ENCODE peak calls at places on chromosome 14, in five cellular contexts. Y is MM.1S; P is stomach; T is CD8-positive, alpha-beta T cell; K is HCT116. X is an unnamed sample.

GRCh38 chr14:58769766-58770165 is 132.0 kb downstream of the DACT1 start:
- DNase-seq in Y (no peak), P (no peak), T (no peak), K (no peak), X (no peak)

GRCh38 chr14:69574954-69575295 is 254 bp upstream of the CCDC177 start:
- DNase-seq in K (no peak), P (no peak), T (no peak), Y (no peak), X (no peak)

GRCh38 chr14:29927596-29928341 is at the start of gene PRKD1:
- DNase-seq in P (peak; percentile 65), Y (peak; percentile 36), T (no peak), K (no peak), X (no peak)

GRCh38 chr14:81550001-81550642 is 16.5 kb upstream of the SEL1L start:
- DNase-seq in Y (no peak), T (no peak), P (no peak), K (no peak), X (no peak)

GRCh38 chr14:68822964-68823363 is 30.1 kb upstream of the ZFP36L1 start:
- DNase-seq in T (no peak), P (no peak), Y (no peak), K (no peak), X (no peak)

GRCh38 chr14:100592972-100593371 is 5.8 kb upstream of the BEGAIN start:
- DNase-seq in Y (no peak), K (no peak), T (no peak), P (no peak), X (no peak)

GRCh38 chr14:75350505-75351060 is 72.0 kb downstream of the FOS start:
- DNase-seq in T (no peak), Y (no peak), K (no peak), P (no peak), X (no peak)

GRCh38 chr14:30961330-30961729 is 64.1 kb upstream of the AP4S1 start:
- DNase-seq in K (no peak), T (no peak), Y (no peak), P (no peak), X (no peak)

GRCh38 chr14:49945448-49946319 is 52.8 kb downstream of the ARF6 start:
- DNase-seq in T (no peak), Y (no peak), P (no peak), K (no peak), X (no peak)

DNA sequence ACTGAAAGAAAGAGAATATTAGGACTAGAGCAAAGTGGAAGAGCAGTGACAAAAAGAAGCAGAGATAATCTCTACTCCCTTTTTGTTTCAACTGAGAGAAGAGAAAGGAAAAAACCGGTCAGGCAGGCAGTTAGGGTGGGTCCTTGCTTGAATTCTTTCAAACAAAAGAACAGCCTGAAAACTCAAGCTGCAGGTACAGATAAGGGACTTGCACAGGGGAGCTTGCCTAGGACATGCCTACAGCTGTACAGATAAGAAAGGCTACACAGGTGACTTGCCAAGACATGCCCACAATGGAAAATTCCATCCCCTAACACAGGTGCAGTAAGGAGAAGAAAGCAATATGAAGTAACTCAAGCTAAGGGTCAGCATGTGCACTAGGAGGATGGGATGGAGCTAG is 532.2 kb upstream of the MIS18BP1 start:
- DNase-seq in T (no peak), Y (no peak), K (no peak), P (peak; percentile 82), X (no peak)
- H3K9me3 ChIP-seq in T (peaks cover 8% of the 10 kb centered on the region), Y (no peaks in the 10 kb centered on the region), K (peaks cover 21% of the 10 kb centered on the region), P (peaks cover 41% of the 10 kb centered on the region), X (peaks cover 9% of the 10 kb centered on the region)

DNA sequence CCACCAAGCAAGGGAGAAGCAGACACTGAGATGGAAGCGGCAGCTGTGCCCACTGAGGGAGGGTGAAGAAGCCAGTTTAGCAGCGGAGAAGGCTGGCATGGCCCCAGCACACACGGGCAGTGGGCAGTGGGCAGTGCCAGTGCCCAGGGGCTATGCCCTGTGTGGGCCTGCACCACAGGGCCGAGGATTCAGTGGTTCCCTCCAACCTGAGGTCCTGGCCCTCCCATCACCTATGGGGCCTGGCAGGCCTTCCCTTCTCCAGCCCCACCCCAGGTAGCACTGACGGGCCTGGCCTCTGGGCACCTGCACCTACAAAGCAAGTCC is 81.1 kb downstream of the ITPK1 start:
- DNase-seq in T (no peak), P (no peak), Y (no peak), K (no peak), X (no peak)
- H3K4me3 ChIP-seq in T (no peak overlapping the region), P (no peak overlapping the region), Y (no peak overlapping the region), K (no peak overlapping the region), X (no peak overlapping the region)

GRCh38 chr14:25122188-25122587 is 72.2 kb upstream of the STXBP6 start:
- DNase-seq in Y (no peak), P (no peak), T (no peak), K (no peak), X (no peak)
- H3K27ac ChIP-seq in Y (no peak overlapping the region), P (no peak overlapping the region), T (no peak overlapping the region), K (no peak overlapping the region), X (no peak overlapping the region)

GRCh38 chr14:44347316-44347715 is 159.8 kb downstream of the FSCB start:
- DNase-seq in K (no peak), T (no peak), P (no peak), Y (no peak), X (no peak)
- H3K9me3 ChIP-seq in K (peaks cover 6% of the 10 kb centered on the region), T (no peaks in the 10 kb centered on the region), P (peaks cover 22% of the 10 kb centered on the region), Y (no peaks in the 10 kb centered on the region), X (no peaks in the 10 kb centered on the region)

GRCh38 chr14:91399868-91400640 is 17.6 kb downstream of the CCDC88C start:
- DNase-seq in T (no peak), P (peak; percentile 56), K (no peak), Y (peak; percentile 36), X (no peak)
- H3K4me3 ChIP-seq in T (peak overlapping the region; percentile 81), P (no peak overlapping the region), K (no peak overlapping the region), Y (peak overlapping the region; percentile 65), X (no peak overlapping the region)

DNA sequence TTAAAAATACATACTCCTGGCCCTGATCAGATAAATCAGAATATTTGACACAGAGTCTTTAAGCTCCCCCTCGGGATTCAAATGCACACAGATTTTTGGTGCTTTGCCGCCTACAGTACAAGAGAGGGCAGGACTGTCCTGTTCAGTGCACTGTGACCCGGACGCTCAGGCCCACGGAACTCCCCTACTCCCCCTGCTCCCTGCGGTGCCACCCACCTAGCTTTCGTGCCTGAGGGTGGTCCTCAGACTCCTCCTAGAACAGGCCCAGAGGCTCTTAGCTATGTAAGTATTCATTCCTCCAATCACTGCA is 13.7 kb upstream of the SERPINA3 start:
- DNase-seq in K (no peak), T (no peak), P (no peak), Y (no peak), X (no peak)
- H3K27ac ChIP-seq in K (peak overlapping the region; percentile 68), T (no peak overlapping the region), P (peak overlapping the region; percentile 84), Y (no peak overlapping the region), X (peak overlapping the region; percentile 96)

DNA sequence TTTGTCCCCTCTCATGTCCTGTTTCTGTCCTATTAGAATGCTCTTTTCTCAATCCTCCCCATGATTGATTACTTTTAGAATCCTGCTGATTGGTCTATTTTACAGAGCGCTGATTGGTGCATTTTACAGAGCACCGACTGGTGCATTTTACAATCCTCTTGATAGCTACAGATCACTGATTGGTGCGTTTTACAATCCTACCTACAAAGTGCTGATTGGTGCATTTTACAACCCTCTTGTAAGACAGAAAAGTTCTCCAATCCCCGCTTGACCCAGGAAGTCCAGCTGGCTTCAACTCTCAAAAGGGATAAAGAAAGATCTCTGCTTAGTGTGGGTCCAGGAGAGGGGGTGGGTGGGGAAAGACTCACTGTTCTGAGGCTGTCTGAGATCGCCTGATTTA is 71.3 kb downstream of the DHRS2 start:
- DNase-seq in P (no peak), K (no peak), T (no peak), Y (no peak), X (no peak)
- H3K9me3 ChIP-seq in P (peaks cover 16% of the 10 kb centered on the region), K (peaks cover 12% of the 10 kb centered on the region), T (no peaks in the 10 kb centered on the region), Y (no peaks in the 10 kb centered on the region), X (peaks cover 15% of the 10 kb centered on the region)

DNA sequence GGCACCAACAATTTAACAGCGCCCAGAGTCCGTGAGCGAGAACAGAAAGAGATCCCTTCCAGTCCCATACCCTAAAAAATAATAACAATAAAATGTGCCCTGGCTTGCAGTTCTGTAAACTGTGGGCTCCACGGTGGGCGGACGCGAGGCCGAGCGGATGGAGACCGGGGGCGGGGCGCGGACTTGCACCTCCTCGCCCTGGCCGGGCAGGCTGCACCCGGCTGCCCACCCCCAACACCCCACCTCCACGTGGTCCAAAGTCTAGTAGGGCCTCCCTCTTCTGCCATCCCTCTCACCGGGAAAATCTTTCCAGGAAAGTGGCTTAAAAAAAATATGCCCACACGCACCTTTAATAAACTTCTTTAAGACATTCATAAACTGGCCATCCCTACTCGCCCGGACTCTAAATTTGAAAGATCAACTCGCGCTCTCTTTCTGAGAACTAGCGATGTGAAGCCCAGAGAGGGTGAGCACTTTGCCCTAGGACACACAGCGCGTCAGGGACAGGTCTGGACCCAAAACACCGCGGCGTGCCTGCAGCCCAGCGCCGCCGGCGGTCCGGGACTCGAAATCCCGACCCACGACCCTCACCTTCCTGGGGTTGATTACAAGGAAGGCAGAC is 1.8 kb upstream of the BCL11B start:
- DNase-seq in K (no peak), Y (no peak), P (peak; percentile 8), T (no peak), X (no peak)
- H3K4me3 ChIP-seq in K (peak overlapping the region; percentile 52), Y (no peak overlapping the region), P (peak overlapping the region; percentile 33), T (peak overlapping the region; percentile 81), X (peak overlapping the region; percentile 34)

DNA sequence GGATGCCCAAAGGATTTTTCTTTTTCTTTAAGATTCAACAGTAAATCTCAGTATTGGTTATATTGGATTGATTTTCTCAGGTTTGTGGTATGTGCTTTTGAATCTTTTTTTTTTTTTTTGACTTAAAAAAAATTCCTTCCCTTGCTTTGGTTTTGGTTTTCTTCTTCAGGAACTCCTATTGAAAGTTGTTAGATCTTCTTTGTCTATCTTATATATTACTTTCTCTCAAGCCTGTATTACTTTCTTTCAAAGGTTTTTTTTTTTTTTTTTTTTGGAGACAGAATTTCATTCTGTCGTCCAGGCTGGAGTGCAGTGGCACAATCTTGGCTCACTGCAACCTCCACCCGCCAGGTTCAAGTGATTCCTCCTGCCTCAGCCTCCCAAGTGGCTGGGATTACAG is 21.9 kb downstream of the PPP4R4 start:
- DNase-seq in P (no peak), T (no peak), Y (no peak), K (no peak), X (no peak)
- H3K27ac ChIP-seq in P (no peak overlapping the region), T (no peak overlapping the region), Y (no peak overlapping the region), K (no peak overlapping the region), X (no peak overlapping the region)

DNA sequence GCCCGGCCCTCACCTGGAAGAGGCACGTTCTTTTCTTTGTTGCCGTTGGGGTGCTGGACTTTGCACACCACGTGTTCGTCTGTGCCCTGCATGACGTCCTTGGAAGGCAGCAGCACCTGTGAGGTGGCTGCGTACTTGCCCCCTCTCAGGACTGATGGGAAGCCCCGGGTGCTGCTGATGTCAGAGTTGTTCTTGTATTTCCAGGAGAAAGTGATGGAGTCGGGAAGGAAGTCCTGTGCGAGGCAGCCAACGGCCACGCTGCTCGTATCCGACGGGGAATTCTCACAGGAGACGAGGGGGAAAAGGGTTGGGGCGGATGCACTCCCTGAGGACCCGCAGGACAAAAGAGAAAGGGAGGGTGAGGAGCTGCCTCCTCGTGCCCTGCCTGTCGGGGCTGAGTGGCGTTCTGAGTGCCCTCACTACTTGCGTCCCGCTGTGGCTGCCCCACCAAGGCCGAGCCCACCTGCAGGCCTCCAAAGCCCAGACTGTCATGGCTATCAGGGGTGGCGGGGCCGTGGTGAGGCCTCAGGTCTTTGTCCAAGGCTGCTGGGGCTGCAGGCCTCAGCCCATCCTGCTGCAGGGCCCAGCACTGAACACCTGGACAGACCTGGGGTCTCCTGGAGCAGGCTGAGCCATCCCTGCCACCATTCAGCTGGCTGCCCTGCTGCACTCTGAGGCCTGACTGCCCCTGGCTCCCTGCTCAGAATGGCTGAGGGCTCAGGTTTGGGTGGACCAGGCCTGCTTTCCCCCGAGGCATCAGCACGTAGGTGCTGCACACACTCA is 329.7 kb downstream of the TMEM121 start:
- DNase-seq in K (no peak), Y (no peak), P (no peak), T (no peak), X (no peak)
- H3K9me3 ChIP-seq in K (no peaks in the 10 kb centered on the region), Y (no peaks in the 10 kb centered on the region), P (no peaks in the 10 kb centered on the region), T (no peaks in the 10 kb centered on the region), X (peaks cover 100% of the 10 kb centered on the region)